ENCODE peak calls at places on chromosomes 12 and 14, in five cellular contexts. C is EL, S is choroid plexus epithelial cell, F is NCI-H345, J is SK-MEL-5. G is an unnamed sample.

GRCh38 chr14:92510972-92511371 is 2.6 kb upstream of the RIN3 start:
- DNase-seq in S (no peak), J (peak), F (no peak), C (no peak), G (no peak)

GRCh38 chr12:63937381-63938168 is 93.1 kb downstream of the SRGAP1 start:
- DNase-seq in J (no peak), S (no peak), F (no peak), C (no peak), G (no peak)

GRCh38 chr12:115946867-115947695 is 330.4 kb downstream of the MED13L start:
- DNase-seq in F (no peak), C (peak), S (peak), J (peak), G (peak)

GRCh38 chr14:106802413-106803364 is 1276.3 kb downstream of the TMEM121 start:
- DNase-seq in F (no peak), S (no peak), J (no peak), C (no peak), G (peak)

GRCh38 chr14:37591311-37591940 is 3.6 kb downstream of the FOXA1 start:
- DNase-seq in S (no peak), C (no peak), J (no peak), F (peak), G (no peak)

GRCh38 chr12:111758120-111758561 is 8.6 kb upstream of the ALDH2 start:
- DNase-seq in C (no peak), J (no peak), S (no peak), F (no peak), G (no peak)

GRCh38 chr14:92461891-92462290 is 51.7 kb upstream of the RIN3 start:
- DNase-seq in S (no peak), J (no peak), F (no peak), C (no peak), G (no peak)

GRCh38 chr12:14845350-14845750 is 2.0 kb upstream of the ART4 start:
- DNase-seq in C (peak), F (peak), S (peak), J (peak), G (peak)

GRCh38 chr12:3973939-3974644 is 100.9 kb upstream of the PARP11 start:
- DNase-seq in F (no peak), S (no peak), J (no peak), C (no peak), G (peak)

GRCh38 chr14:58637040-58637390 is 747 bp upstream of the DACT1 start:
- DNase-seq in C (peak), F (no peak), S (peak), J (no peak), G (peak)

GRCh38 chr12:34393086-34393820 is 371.0 kb downstream of the ALG10 start:
- DNase-seq in J (no peak), S (no peak), F (no peak), C (no peak), G (no peak)

GRCh38 chr12:93939641-93940040 is 208.7 kb upstream of the PLXNC1 start:
- DNase-seq in C (no peak), F (no peak), S (no peak), J (no peak), G (no peak)

GRCh38 chr14:57464013-57464730 is 29.5 kb downstream of the CCDC198 start:
- DNase-seq in J (no peak), S (peak), F (no peak), C (no peak), G (no peak)

GRCh38 chr12:6426882-6427671 is 17.7 kb upstream of the CD27 start:
- DNase-seq in J (no peak), C (no peak), S (no peak), F (no peak), G (peak)

GRCh38 chr14:102822311-102822863 is 45.1 kb downstream of the TRAF3 start:
- DNase-seq in F (no peak), S (no peak), C (no peak), J (no peak), G (no peak)

GRCh38 chr12:116896525-116896924 is 14.2 kb upstream of the FBXW8 start:
- DNase-seq in C (no peak), J (no peak), F (no peak), S (no peak), G (no peak)

GRCh38 chr14:31933716-31934115 is 143.4 kb upstream of the ARHGAP5 start:
- DNase-seq in F (peak), S (peak), J (no peak), C (peak), G (no peak)

GRCh38 chr14:67492538-67492937 is 4.0 kb upstream of the TMEM229B start:
- DNase-seq in S (no peak), J (no peak), F (peak), C (no peak), G (no peak)

GRCh38 chr14:103749860-103750259 is 34.2 kb downstream of the ZFYVE21 start:
- DNase-seq in J (no peak), F (no peak), C (no peak), S (no peak), G (no peak)

GRCh38 chr12:62701492-62701891 is 233.5 kb downstream of the PPM1H start:
- DNase-seq in C (no peak), S (no peak), J (peak), F (no peak), G (no peak)

GRCh38 chr12:105814283-105814682 is 324.5 kb downstream of the NUAK1 start:
- DNase-seq in J (no peak), F (peak), S (no peak), C (no peak), G (no peak)

GRCh38 chr12:1469063-1469462 is 125.3 kb downstream of the FBXL14 start:
- DNase-seq in J (no peak), C (no peak), S (no peak), F (peak), G (no peak)

GRCh38 chr12:8065991-8066594 is at the start of gene C3AR1:
- DNase-seq in S (peak), C (peak), F (no peak), J (peak), G (peak)

GRCh38 chr14:32202468-32202865 is 602 bp downstream of the RNU6-8 start:
- DNase-seq in J (peak), C (peak), S (peak), F (peak), G (no peak)

GRCh38 chr14:88299865-88300264 is 23.2 kb downstream of the KCNK10 start:
- DNase-seq in C (no peak), J (no peak), F (no peak), S (no peak), G (no peak)

GRCh38 chr12:2411011-2411410 is 358.2 kb downstream of the CACNA1C start:
- DNase-seq in S (no peak), C (no peak), F (no peak), J (no peak), G (no peak)

GRCh38 chr12:109833307-109834189 is at the start of gene TRPV4:
- DNase-seq in J (no peak), S (peak), F (no peak), C (peak), G (no peak)

GRCh38 chr12:126033746-126034145 is 968.5 kb downstream of the AACS start:
- DNase-seq in J (no peak), S (no peak), C (no peak), F (no peak), G (no peak)

GRCh38 chr12:116492703-116493324 is 66.4 kb upstream of the MAP1LC3B2 start:
- DNase-seq in C (peak), S (peak), J (peak), F (no peak), G (peak)

GRCh38 chr12:93882763-93883162 is 205.6 kb downstream of the CRADD start:
- DNase-seq in J (no peak), F (no peak), C (no peak), S (no peak), G (no peak)